ENCODE peak calls at places on chromosomes 5 and 9, in nine cellular contexts. One of them, this sample, is unnamed.

GRCh38 chr9:112110773-112111106 is 64.4 kb downstream of the SUSD1 start:
- DNase-seq in A549: no peak
- DNase-seq in astrocyte of the cerebellum: no peak
- DNase-seq in choroid plexus epithelial cell: no peak
- DNase-seq in brain microvascular endothelial cell: no peak
- DNase-seq in AG09309: no peak
- DNase-seq in Peyer's patch: no peak
- DNase-seq in tibial artery: no peak
- DNase-seq in bronchial epithelial cell: no peak
- DNase-seq in this sample: no peak

GRCh38 chr5:155895484-155895883 is 431.5 kb upstream of the SGCD start:
- DNase-seq in A549: no peak
- DNase-seq in astrocyte of the cerebellum: no peak
- DNase-seq in choroid plexus epithelial cell: no peak
- DNase-seq in brain microvascular endothelial cell: no peak
- DNase-seq in AG09309: no peak
- DNase-seq in Peyer's patch: no peak
- DNase-seq in tibial artery: no peak
- DNase-seq in bronchial epithelial cell: no peak
- DNase-seq in this sample: no peak

GRCh38 chr5:68405026-68405684 is 189.6 kb downstream of the PIK3R1 start:
- DNase-seq in A549: peak; percentile 64
- DNase-seq in astrocyte of the cerebellum: no peak
- DNase-seq in choroid plexus epithelial cell: no peak
- DNase-seq in brain microvascular endothelial cell: no peak
- DNase-seq in AG09309: no peak
- DNase-seq in Peyer's patch: no peak
- DNase-seq in tibial artery: no peak
- DNase-seq in bronchial epithelial cell: peak; percentile 80
- DNase-seq in this sample: no peak

GRCh38 chr5:32810812-32811211 is 99.7 kb downstream of the NPR3 start:
- DNase-seq in A549: no peak
- DNase-seq in astrocyte of the cerebellum: peak; percentile 26
- DNase-seq in choroid plexus epithelial cell: peak; percentile 87
- DNase-seq in brain microvascular endothelial cell: peak; percentile 73
- DNase-seq in AG09309: peak; percentile 68
- DNase-seq in Peyer's patch: no peak
- DNase-seq in tibial artery: no peak
- DNase-seq in bronchial epithelial cell: no peak
- DNase-seq in this sample: peak; percentile 96

GRCh38 chr5:133611357-133612020 is 852 bp downstream of the FSTL4 start:
- DNase-seq in A549: no peak
- DNase-seq in astrocyte of the cerebellum: no peak
- DNase-seq in choroid plexus epithelial cell: no peak
- DNase-seq in brain microvascular endothelial cell: no peak
- DNase-seq in AG09309: no peak
- DNase-seq in Peyer's patch: no peak
- DNase-seq in tibial artery: no peak
- DNase-seq in bronchial epithelial cell: no peak
- DNase-seq in this sample: no peak

GRCh38 chr5:180209137-180209581 is at the start of gene RASGEF1C:
- DNase-seq in A549: peak; percentile 70
- DNase-seq in astrocyte of the cerebellum: peak; percentile 34
- DNase-seq in choroid plexus epithelial cell: peak; percentile 67
- DNase-seq in brain microvascular endothelial cell: no peak
- DNase-seq in AG09309: no peak
- DNase-seq in Peyer's patch: no peak
- DNase-seq in tibial artery: no peak
- DNase-seq in bronchial epithelial cell: peak; percentile 15
- DNase-seq in this sample: peak; percentile 57

GRCh38 chr5:59923465-59923864 is 29.9 kb upstream of the PDE4D start:
- DNase-seq in A549: peak; percentile 25
- DNase-seq in astrocyte of the cerebellum: no peak
- DNase-seq in choroid plexus epithelial cell: peak; percentile 75
- DNase-seq in brain microvascular endothelial cell: peak; percentile 20
- DNase-seq in AG09309: no peak
- DNase-seq in Peyer's patch: no peak
- DNase-seq in tibial artery: no peak
- DNase-seq in bronchial epithelial cell: peak; percentile 21
- DNase-seq in this sample: peak; percentile 23

GRCh38 chr5:158754018-158754514 is 345.6 kb downstream of the EBF1 start:
- DNase-seq in A549: peak; percentile 1
- DNase-seq in astrocyte of the cerebellum: peak; percentile 50
- DNase-seq in choroid plexus epithelial cell: peak; percentile 88
- DNase-seq in brain microvascular endothelial cell: peak; percentile 80
- DNase-seq in AG09309: peak; percentile 96
- DNase-seq in Peyer's patch: no peak
- DNase-seq in tibial artery: no peak
- DNase-seq in bronchial epithelial cell: no peak
- DNase-seq in this sample: peak; percentile 43

DNA sequence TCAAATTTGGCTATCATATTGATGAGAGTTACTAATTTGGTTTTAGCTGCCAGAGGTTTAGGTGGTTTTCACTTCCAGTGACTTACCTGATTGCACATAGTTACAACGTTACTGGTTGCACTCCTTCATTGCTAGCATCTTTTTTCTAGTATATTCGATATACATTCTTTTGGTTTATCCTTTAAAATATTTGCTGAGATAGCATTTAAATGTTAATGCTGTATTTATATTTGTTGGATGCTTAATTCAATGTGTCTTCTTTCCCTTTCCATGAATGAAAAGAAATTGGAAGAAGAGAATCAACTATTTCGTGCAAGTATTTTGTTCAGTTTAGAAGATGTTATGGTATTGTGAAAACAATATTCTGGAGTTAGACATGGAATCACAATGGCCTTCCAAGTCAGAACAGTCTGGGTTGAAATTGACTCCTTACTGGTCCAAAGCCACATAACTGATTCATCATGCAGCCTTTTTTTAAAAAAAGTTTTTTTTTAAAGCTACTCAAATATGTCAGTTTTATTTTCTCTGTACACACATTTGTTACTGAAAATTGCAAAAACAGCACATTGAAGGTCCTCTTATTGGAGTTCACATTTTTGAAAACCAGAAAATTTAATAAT is 2.2 kb downstream of the SPIN1 start:
- DNase-seq in A549: no peak
- DNase-seq in astrocyte of the cerebellum: no peak
- DNase-seq in choroid plexus epithelial cell: peak; percentile 28
- DNase-seq in brain microvascular endothelial cell: no peak
- DNase-seq in AG09309: no peak
- DNase-seq in Peyer's patch: no peak
- DNase-seq in tibial artery: no peak
- DNase-seq in bronchial epithelial cell: no peak
- DNase-seq in this sample: peak; percentile 49
- H3K4me3 ChIP-seq in A549: no peak overlapping the region
- H3K4me3 ChIP-seq in astrocyte of the cerebellum: peak overlapping the region; percentile 85
- H3K4me3 ChIP-seq in choroid plexus epithelial cell: no peak overlapping the region
- H3K4me3 ChIP-seq in brain microvascular endothelial cell: peak overlapping the region; percentile 78
- H3K4me3 ChIP-seq in AG09309: no peak overlapping the region
- H3K4me3 ChIP-seq in Peyer's patch: no peak overlapping the region
- H3K4me3 ChIP-seq in tibial artery: no peak overlapping the region
- H3K4me3 ChIP-seq in bronchial epithelial cell: no peak overlapping the region
- H3K4me3 ChIP-seq in this sample: no peak overlapping the region

GRCh38 chr9:134551176-134551575 is 90.4 kb upstream of the COL5A1 start:
- DNase-seq in A549: no peak
- DNase-seq in astrocyte of the cerebellum: no peak
- DNase-seq in choroid plexus epithelial cell: no peak
- DNase-seq in brain microvascular endothelial cell: no peak
- DNase-seq in AG09309: no peak
- DNase-seq in Peyer's patch: no peak
- DNase-seq in tibial artery: no peak
- DNase-seq in bronchial epithelial cell: no peak
- DNase-seq in this sample: no peak

GRCh38 chr9:134552349-134552990 is 89.1 kb upstream of the COL5A1 start:
- DNase-seq in A549: no peak
- DNase-seq in astrocyte of the cerebellum: no peak
- DNase-seq in choroid plexus epithelial cell: no peak
- DNase-seq in brain microvascular endothelial cell: no peak
- DNase-seq in AG09309: no peak
- DNase-seq in Peyer's patch: no peak
- DNase-seq in tibial artery: no peak
- DNase-seq in bronchial epithelial cell: no peak
- DNase-seq in this sample: no peak

GRCh38 chr9:134551657-134552348 is 89.8 kb upstream of the COL5A1 start:
- DNase-seq in A549: peak; percentile 48
- DNase-seq in astrocyte of the cerebellum: peak; percentile 87
- DNase-seq in choroid plexus epithelial cell: peak; percentile 89
- DNase-seq in brain microvascular endothelial cell: peak; percentile 91
- DNase-seq in AG09309: peak; percentile 79
- DNase-seq in Peyer's patch: no peak
- DNase-seq in tibial artery: peak; percentile 59
- DNase-seq in bronchial epithelial cell: peak; percentile 13
- DNase-seq in this sample: peak; percentile 78

GRCh38 chr9:134549336-134549735 is 92.3 kb upstream of the COL5A1 start:
- DNase-seq in A549: no peak
- DNase-seq in astrocyte of the cerebellum: no peak
- DNase-seq in choroid plexus epithelial cell: no peak
- DNase-seq in brain microvascular endothelial cell: no peak
- DNase-seq in AG09309: no peak
- DNase-seq in Peyer's patch: no peak
- DNase-seq in tibial artery: no peak
- DNase-seq in bronchial epithelial cell: no peak
- DNase-seq in this sample: no peak

DNA sequence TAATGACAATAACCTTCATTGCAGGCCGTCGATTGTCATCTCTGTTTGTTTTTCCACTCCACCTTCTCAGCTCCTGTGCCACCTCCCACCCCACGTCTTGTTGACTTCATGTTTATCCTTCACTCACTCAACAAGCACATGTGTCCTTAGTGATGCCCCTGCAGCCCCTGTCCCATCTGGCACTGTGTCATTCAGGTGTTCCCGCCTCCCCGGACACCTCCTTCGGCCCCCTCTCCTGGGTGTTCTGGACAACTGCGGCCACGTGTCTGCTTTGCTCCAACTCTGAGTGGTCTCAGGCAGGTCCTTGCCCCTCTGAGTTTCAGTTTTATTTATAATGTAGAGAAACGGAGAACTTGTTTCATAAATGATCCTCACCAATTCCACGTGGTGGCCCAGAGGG is 91.0 kb upstream of the COL5A1 start:
- DNase-seq in A549: peak; percentile 32
- DNase-seq in astrocyte of the cerebellum: no peak
- DNase-seq in choroid plexus epithelial cell: no peak
- DNase-seq in brain microvascular endothelial cell: no peak
- DNase-seq in AG09309: no peak
- DNase-seq in Peyer's patch: no peak
- DNase-seq in tibial artery: no peak
- DNase-seq in bronchial epithelial cell: no peak
- DNase-seq in this sample: no peak
- TF ChIP-seq CTCF in A549: no peak
- TF ChIP-seq CTCF in astrocyte of the cerebellum: peak; percentile 24
- TF ChIP-seq CTCF in choroid plexus epithelial cell: peak; percentile 20
- TF ChIP-seq CTCF in brain microvascular endothelial cell: peak; percentile 33
- TF ChIP-seq CTCF in AG09309: no peak
- TF ChIP-seq CTCF in Peyer's patch: no peak
- TF ChIP-seq CTCF in tibial artery: no peak
- TF ChIP-seq CTCF in bronchial epithelial cell: no peak
- TF ChIP-seq CTCF in this sample: no peak

GRCh38 chr5:135835766-135836165 is 1.3 kb downstream of the SLC25A48 start:
- DNase-seq in A549: no peak
- DNase-seq in astrocyte of the cerebellum: no peak
- DNase-seq in choroid plexus epithelial cell: no peak
- DNase-seq in brain microvascular endothelial cell: no peak
- DNase-seq in AG09309: no peak
- DNase-seq in Peyer's patch: no peak
- DNase-seq in tibial artery: no peak
- DNase-seq in bronchial epithelial cell: no peak
- DNase-seq in this sample: no peak

GRCh38 chr5:135834639-135835529 is at the start of gene SLC25A48:
- DNase-seq in A549: peak; percentile 75
- DNase-seq in astrocyte of the cerebellum: no peak
- DNase-seq in choroid plexus epithelial cell: no peak
- DNase-seq in brain microvascular endothelial cell: no peak
- DNase-seq in AG09309: no peak
- DNase-seq in Peyer's patch: no peak
- DNase-seq in tibial artery: no peak
- DNase-seq in bronchial epithelial cell: peak; percentile 41
- DNase-seq in this sample: no peak

GRCh38 chr5:135832941-135833340 is 1.5 kb upstream of the SLC25A48 start:
- DNase-seq in A549: no peak
- DNase-seq in astrocyte of the cerebellum: no peak
- DNase-seq in choroid plexus epithelial cell: no peak
- DNase-seq in brain microvascular endothelial cell: no peak
- DNase-seq in AG09309: no peak
- DNase-seq in Peyer's patch: no peak
- DNase-seq in tibial artery: no peak
- DNase-seq in bronchial epithelial cell: no peak
- DNase-seq in this sample: no peak

GRCh38 chr5:135833521-135833920 is 942 bp upstream of the SLC25A48 start:
- DNase-seq in A549: no peak
- DNase-seq in astrocyte of the cerebellum: no peak
- DNase-seq in choroid plexus epithelial cell: no peak
- DNase-seq in brain microvascular endothelial cell: no peak
- DNase-seq in AG09309: no peak
- DNase-seq in Peyer's patch: no peak
- DNase-seq in tibial artery: no peak
- DNase-seq in bronchial epithelial cell: no peak
- DNase-seq in this sample: no peak

DNA sequence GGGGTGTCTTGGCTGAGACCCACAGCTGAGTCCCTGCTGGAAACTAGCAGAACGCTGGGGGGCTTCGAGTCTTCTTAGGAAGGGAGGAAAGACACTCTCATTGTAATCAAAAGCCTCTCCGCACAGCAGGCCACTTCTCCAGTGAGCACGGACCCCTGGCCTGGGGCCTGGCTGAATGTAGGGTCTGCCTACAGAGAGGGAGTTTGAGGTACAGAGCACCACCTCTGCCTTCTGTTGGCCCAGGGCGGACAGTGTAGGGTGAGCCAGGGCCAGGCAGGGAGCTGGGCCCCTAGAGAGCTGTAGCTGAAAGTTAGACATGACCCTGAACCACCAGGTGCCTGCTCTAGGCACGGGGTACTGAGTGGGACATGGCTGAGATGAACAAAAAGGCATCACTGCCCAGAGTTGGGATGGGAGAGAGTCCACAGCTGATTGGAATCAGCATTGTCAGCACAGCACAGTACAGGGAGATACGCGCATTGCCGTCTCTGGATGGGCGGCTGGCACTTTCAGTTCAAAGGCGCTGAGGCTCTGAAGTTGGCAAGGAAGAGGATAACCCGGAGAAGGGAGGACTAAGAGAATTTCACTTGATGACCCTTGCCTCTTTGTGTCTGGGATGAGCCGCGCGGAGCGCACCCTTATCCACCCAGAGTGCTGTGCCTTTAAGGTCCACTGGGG is 363 bp upstream of the SLC25A48 start:
- DNase-seq in A549: no peak
- DNase-seq in astrocyte of the cerebellum: no peak
- DNase-seq in choroid plexus epithelial cell: peak; percentile 43
- DNase-seq in brain microvascular endothelial cell: peak; percentile 16
- DNase-seq in AG09309: no peak
- DNase-seq in Peyer's patch: no peak
- DNase-seq in tibial artery: no peak
- DNase-seq in bronchial epithelial cell: no peak
- DNase-seq in this sample: peak; percentile 49
- H3K4me3 ChIP-seq in A549: peak overlapping the region; percentile 47
- H3K4me3 ChIP-seq in astrocyte of the cerebellum: peak overlapping the region; percentile 41
- H3K4me3 ChIP-seq in choroid plexus epithelial cell: no peak overlapping the region
- H3K4me3 ChIP-seq in brain microvascular endothelial cell: peak overlapping the region; percentile 29
- H3K4me3 ChIP-seq in AG09309: peak overlapping the region; percentile 25
- H3K4me3 ChIP-seq in Peyer's patch: peak overlapping the region; percentile 66
- H3K4me3 ChIP-seq in tibial artery: peak overlapping the region; percentile 24
- H3K4me3 ChIP-seq in bronchial epithelial cell: peak overlapping the region; percentile 31
- H3K4me3 ChIP-seq in this sample: peak overlapping the region; percentile 26

GRCh38 chr9:87109182-87109581 is 161.9 kb upstream of the GAS1 start:
- DNase-seq in A549: no peak
- DNase-seq in astrocyte of the cerebellum: no peak
- DNase-seq in choroid plexus epithelial cell: peak; percentile 45
- DNase-seq in brain microvascular endothelial cell: peak; percentile 18
- DNase-seq in AG09309: no peak
- DNase-seq in Peyer's patch: no peak
- DNase-seq in tibial artery: no peak
- DNase-seq in bronchial epithelial cell: peak; percentile 23
- DNase-seq in this sample: peak; percentile 67

GRCh38 chr9:87109851-87110250 is 162.5 kb upstream of the GAS1 start:
- DNase-seq in A549: no peak
- DNase-seq in astrocyte of the cerebellum: no peak
- DNase-seq in choroid plexus epithelial cell: peak; percentile 83
- DNase-seq in brain microvascular endothelial cell: peak; percentile 20
- DNase-seq in AG09309: no peak
- DNase-seq in Peyer's patch: no peak
- DNase-seq in tibial artery: no peak
- DNase-seq in bronchial epithelial cell: no peak
- DNase-seq in this sample: peak; percentile 87

GRCh38 chr9:87108639-87109038 is 161.3 kb upstream of the GAS1 start:
- DNase-seq in A549: no peak
- DNase-seq in astrocyte of the cerebellum: no peak
- DNase-seq in choroid plexus epithelial cell: no peak
- DNase-seq in brain microvascular endothelial cell: no peak
- DNase-seq in AG09309: no peak
- DNase-seq in Peyer's patch: no peak
- DNase-seq in tibial artery: no peak
- DNase-seq in bronchial epithelial cell: no peak
- DNase-seq in this sample: no peak

GRCh38 chr9:87111010-87111409 is 163.7 kb upstream of the GAS1 start:
- DNase-seq in A549: no peak
- DNase-seq in astrocyte of the cerebellum: no peak
- DNase-seq in choroid plexus epithelial cell: no peak
- DNase-seq in brain microvascular endothelial cell: no peak
- DNase-seq in AG09309: no peak
- DNase-seq in Peyer's patch: no peak
- DNase-seq in tibial artery: no peak
- DNase-seq in bronchial epithelial cell: no peak
- DNase-seq in this sample: no peak

GRCh38 chr9:87107072-87107471 is 159.8 kb upstream of the GAS1 start:
- DNase-seq in A549: peak; percentile 17
- DNase-seq in astrocyte of the cerebellum: no peak
- DNase-seq in choroid plexus epithelial cell: peak; percentile 52
- DNase-seq in brain microvascular endothelial cell: no peak
- DNase-seq in AG09309: no peak
- DNase-seq in Peyer's patch: no peak
- DNase-seq in tibial artery: no peak
- DNase-seq in bronchial epithelial cell: peak; percentile 50
- DNase-seq in this sample: no peak
- TF ChIP-seq CTCF in A549: no peak
- TF ChIP-seq CTCF in astrocyte of the cerebellum: no peak
- TF ChIP-seq CTCF in choroid plexus epithelial cell: peak; percentile 49
- TF ChIP-seq CTCF in brain microvascular endothelial cell: peak; percentile 59
- TF ChIP-seq CTCF in AG09309: peak; percentile 22
- TF ChIP-seq CTCF in Peyer's patch: no peak
- TF ChIP-seq CTCF in tibial artery: no peak
- TF ChIP-seq CTCF in bronchial epithelial cell: no peak
- TF ChIP-seq CTCF in this sample: peak; percentile 19